ENCODE peak calls at places on chromosome 17, in six cellular contexts. G is effector CD4-positive, alpha-beta T cell; B is MV-4-11; L is nucleus accumbens; I is C1 segment of cervical spinal cord; S is A549. H is an unnamed sample.

GRCh38 chr17:13939222-13939621 is 130.1 kb upstream of the COX10 start:
- DNase-seq in G (no peak), B (no peak), L (no peak), I (no peak), S (no peak), H (no peak)

GRCh38 chr17:5506307-5506706 is 19.9 kb downstream of the MIS12 start:
- DNase-seq in G (no peak), B (no peak), L (no peak), I (no peak), S (no peak), H (no peak)

GRCh38 chr17:12554251-12554650 is 111.4 kb upstream of the MYOCD start:
- DNase-seq in G (no peak), B (no peak), L (no peak), I (no peak), S (no peak), H (no peak)

GRCh38 chr17:44010966-44011647 is 3.7 kb downstream of the TMEM101 start:
- DNase-seq in G (no peak), B (peak), L (no peak), I (no peak), S (no peak), H (no peak)

GRCh38 chr17:18267366-18267765 is 6.9 kb downstream of the MIEF2 start:
- DNase-seq in G (no peak), B (no peak), L (no peak), I (no peak), S (no peak), H (no peak)

GRCh38 chr17:7837375-7838290 is 3.6 kb downstream of the KDM6B start:
- DNase-seq in G (no peak), B (peak), L (no peak), I (no peak), S (no peak), H (no peak)

GRCh38 chr17:38561416-38562214 is 44.1 kb downstream of the SRCIN1 start:
- DNase-seq in G (no peak), B (no peak), L (no peak), I (no peak), S (no peak), H (no peak)

GRCh38 chr17:70105641-70106040 is 30.6 kb downstream of the KCNJ16 start:
- DNase-seq in G (no peak), B (no peak), L (no peak), I (no peak), S (no peak), H (no peak)

GRCh38 chr17:36602030-36602737 is 801 bp downstream of the MRM1 start:
- DNase-seq in G (no peak), B (no peak), L (no peak), I (no peak), S (no peak), H (no peak)

GRCh38 chr17:76732734-76733617 is 4.2 kb downstream of the SRSF2 start:
- DNase-seq in G (no peak), B (no peak), L (no peak), I (no peak), S (no peak), H (no peak)

GRCh38 chr17:44907696-44908470 is 7.4 kb downstream of the GFAP start:
- DNase-seq in G (no peak), B (no peak), L (no peak), I (no peak), S (no peak), H (peak)

GRCh38 chr17:17935321-17936271 is 36.6 kb downstream of the TOM1L2 start:
- DNase-seq in G (no peak), B (peak), L (no peak), I (no peak), S (peak), H (no peak)

GRCh38 chr17:78112508-78113471 is 15.8 kb downstream of the TMC6 start:
- DNase-seq in G (peak), B (peak), L (no peak), I (no peak), S (peak), H (peak)

GRCh38 chr17:3944485-3945388 is 19.5 kb downstream of the ATP2A3 start:
- DNase-seq in G (no peak), B (no peak), L (no peak), I (no peak), S (no peak), H (no peak)

GRCh38 chr17:17304521-17304985 is 1.4 kb downstream of the NT5M start:
- DNase-seq in G (no peak), B (peak), L (no peak), I (no peak), S (no peak), H (no peak)

GRCh38 chr17:38600906-38601305 is 4.8 kb downstream of the SRCIN1 start:
- DNase-seq in G (no peak), B (no peak), L (no peak), I (no peak), S (no peak), H (no peak)

H was measured in anterior cingulate cortex.